ENCODE peak calls at places on chromosomes 6 and 20, in five cellular contexts. O is heart left ventricle, N is prostate gland, L is heart right ventricle, S is left ventricle myocardium inferior. X is an unnamed sample.

GRCh38 chr6:152223622-152224021 is 413.5 kb downstream of the SYNE1 start:
- DNase-seq in O (no peak), N (no peak), L (no peak), S (no peak), X (no peak)

GRCh38 chr20:31551163-31551562 is 36.9 kb downstream of the HM13 start:
- DNase-seq in O (no peak), N (no peak), L (no peak), S (no peak), X (no peak)

GRCh38 chr20:46063151-46063550 is 26.6 kb downstream of the NCOA5 start:
- DNase-seq in O (no peak), N (no peak), L (no peak), S (no peak), X (no peak)

GRCh38 chr20:6185268-6185667 is 62.4 kb upstream of the FERMT1 start:
- DNase-seq in O (no peak), N (no peak), L (no peak), S (no peak), X (no peak)

GRCh38 chr6:113854531-113855499 is 2.3 kb upstream of the MARCKS start:
- DNase-seq in O (peak; percentile 86), N (peak; percentile 71), L (peak; percentile 79), S (peak; percentile 77), X (peak; percentile 51)

GRCh38 chr20:15252289-15252688 is 914.9 kb upstream of the FLRT3 start:
- DNase-seq in O (no peak), N (no peak), L (no peak), S (no peak), X (no peak)

GRCh38 chr6:65399355-65400084 is 307.5 kb downstream of the EYS start:
- DNase-seq in O (no peak), N (no peak), L (no peak), S (no peak), X (no peak)

GRCh38 chr6:28355743-28356665 is 6.3 kb downstream of the ZKSCAN3 start:
- DNase-seq in O (peak; percentile 84), N (peak; percentile 91), L (peak; percentile 63), S (peak; percentile 63), X (peak; percentile 99)

GRCh38 chr6:73800997-73801396 is 105.0 kb downstream of the CD109 start:
- DNase-seq in O (no peak), N (no peak), L (no peak), S (no peak), X (no peak)

GRCh38 chr6:95087394-95088097 is 489.8 kb upstream of the MANEA start:
- DNase-seq in O (no peak), N (no peak), L (no peak), S (no peak), X (no peak)

GRCh38 chr20:58783515-58783914 is 67.2 kb downstream of the GNAS-AS1 start:
- DNase-seq in O (no peak), N (no peak), L (no peak), S (no peak), X (no peak)

GRCh38 chr6:39934060-39934757 is at the start of gene MOCS1:
- DNase-seq in O (peak; percentile 88), N (peak; percentile 59), L (peak; percentile 91), S (peak; percentile 92), X (peak; percentile 82)

GRCh38 chr6:51814418-51814817 is 273.0 kb downstream of the PKHD1 start:
- DNase-seq in O (no peak), N (no peak), L (no peak), S (no peak), X (no peak)

GRCh38 chr6:36280467-36280866 is 10.6 kb downstream of the PNPLA1 start:
- DNase-seq in O (no peak), N (no peak), L (no peak), S (no peak), X (no peak)

GRCh38 chr20:37575884-37576283 is 48.2 kb upstream of the BLCAP start:
- DNase-seq in O (no peak), N (no peak), L (no peak), S (no peak), X (no peak)

GRCh38 chr6:98944598-98945011 is 3.1 kb downstream of the FBXL4 start:
- DNase-seq in O (no peak), N (no peak), L (no peak), S (no peak), X (no peak)

GRCh38 chr6:18138906-18139305 is 16.0 kb downstream of the TPMT start:
- DNase-seq in O (no peak), N (no peak), L (no peak), S (no peak), X (no peak)

GRCh38 chr6:45327956-45328522 is at the start of gene RUNX2:
- DNase-seq in O (no peak), N (no peak), L (no peak), S (no peak), X (no peak)

GRCh38 chr20:33559994-33560393 is 70.1 kb downstream of the CBFA2T2 start:
- DNase-seq in O (no peak), N (no peak), L (no peak), S (no peak), X (no peak)

GRCh38 chr6:21098744-21099143 is 494.8 kb upstream of the SOX4 start:
- DNase-seq in O (no peak), N (no peak), L (no peak), S (no peak), X (no peak)

GRCh38 chr20:22611636-22612035 is 27.3 kb upstream of the FOXA2 start:
- DNase-seq in O (no peak), N (no peak), L (no peak), S (no peak), X (no peak)

GRCh38 chr20:45432294-45432693 is 16.4 kb downstream of the PIGT start:
- DNase-seq in O (no peak), N (no peak), L (no peak), S (no peak), X (no peak)

GRCh38 chr6:47759364-47759763 is 22.5 kb upstream of the OPN5 start:
- DNase-seq in O (no peak), N (no peak), L (no peak), S (no peak), X (no peak)

GRCh38 chr6:158539363-158539762 is 20.5 kb upstream of the TMEM181 start:
- DNase-seq in O (no peak), N (no peak), L (no peak), S (no peak), X (no peak)

GRCh38 chr6:160273196-160273595 is 14.6 kb upstream of the SLC22A2 start:
- DNase-seq in O (no peak), N (no peak), L (no peak), S (no peak), X (no peak)

GRCh38 chr20:49672109-49672681 is 41.5 kb downstream of the B4GALT5 start:
- DNase-seq in O (no peak), N (no peak), L (no peak), S (no peak), X (no peak)

GRCh38 chr20:43065299-43065698 is 124.4 kb downstream of the PTPRT start:
- DNase-seq in O (no peak), N (no peak), L (no peak), S (no peak), X (no peak)

GRCh38 chr6:36695414-36695813 is 2.2 kb upstream of the RAB44 start:
- DNase-seq in O (no peak), N (no peak), L (no peak), S (no peak), X (no peak)

GRCh38 chr6:85516168-85516567 is 66.3 kb downstream of the NT5E start:
- DNase-seq in O (no peak), N (no peak), L (no peak), S (no peak), X (no peak)

GRCh38 chr6:136923116-136923953 is 1.2 kb downstream of the SLC35D3 start:
- DNase-seq in O (no peak), N (no peak), L (no peak), S (no peak), X (no peak)

GRCh38 chr6:27582928-27583725 is 110.2 kb upstream of the ZNF184 start:
- DNase-seq in O (no peak), N (no peak), L (no peak), S (no peak), X (no peak)

GRCh38 chr6:62652692-62653328 is 366.8 kb upstream of the KHDRBS2 start:
- DNase-seq in O (no peak), N (no peak), L (no peak), S (no peak), X (no peak)

GRCh38 chr20:57396212-57396611 is 5.0 kb downstream of the RBM38 start:
- DNase-seq in O (no peak), N (no peak), L (no peak), S (peak; percentile 13), X (no peak)

GRCh38 chr20:57397693-57398108 is 6.5 kb downstream of the RBM38 start:
- DNase-seq in O (no peak), N (no peak), L (no peak), S (peak; percentile 12), X (no peak)

GRCh38 chr20:57398231-57398821 is 7.1 kb downstream of the RBM38 start:
- DNase-seq in O (peak; percentile 64), N (peak; percentile 61), L (peak; percentile 57), S (peak; percentile 42), X (no peak)

GRCh38 chr20:57396638-57397003 is 5.4 kb downstream of the RBM38 start:
- DNase-seq in O (no peak), N (no peak), L (no peak), S (no peak), X (no peak)

GRCh38 chr20:57397004-57397692 is 6.0 kb downstream of the RBM38 start:
- DNase-seq in O (no peak), N (no peak), L (no peak), S (peak; percentile 9), X (no peak)
- H3K4me1 ChIP-seq in O (peaks cover 98% of the 10 kb centered on the region), N (peaks cover 5% of the 10 kb centered on the region), L (peaks cover 97% of the 10 kb centered on the region), S (peaks cover 98% of the 10 kb centered on the region), X (peaks cover 86% of the 10 kb centered on the region)

GRCh38 chr6:130070747-130071146 is 52.4 kb downstream of the L3MBTL3 start:
- DNase-seq in O (no peak), N (no peak), L (no peak), S (no peak), X (no peak)
- H3K4me1 ChIP-seq in O (no peaks in the 10 kb centered on the region), N (no peaks in the 10 kb centered on the region), L (no peaks in the 10 kb centered on the region), S (no peaks in the 10 kb centered on the region), X (peaks cover 8% of the 10 kb centered on the region)

DNA sequence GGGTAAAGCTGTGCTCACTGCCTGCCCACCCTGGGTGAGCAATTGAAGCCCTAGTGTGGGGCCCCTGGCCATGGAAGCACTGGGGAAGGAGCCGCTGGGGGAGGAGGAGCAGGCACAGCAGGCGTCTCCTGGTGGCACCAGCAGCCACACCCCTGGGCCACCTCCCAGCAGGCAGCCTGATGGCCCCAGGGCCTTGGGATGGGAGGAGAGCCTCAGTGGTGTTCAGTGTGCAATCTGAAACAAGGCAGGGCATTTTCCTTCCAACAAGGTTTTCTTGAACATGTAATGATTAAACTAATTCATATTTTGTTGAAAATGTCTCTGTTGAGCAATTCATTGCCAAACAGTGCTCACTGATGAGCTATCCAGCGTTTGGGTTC is 151.0 kb downstream of the ZDHHC14 start:
- DNase-seq in O (no peak), N (no peak), L (no peak), S (no peak), X (no peak)
- H3K4me1 ChIP-seq in O (peaks cover 34% of the 10 kb centered on the region), N (no peaks in the 10 kb centered on the region), L (peaks cover 50% of the 10 kb centered on the region), S (peaks cover 36% of the 10 kb centered on the region), X (no peaks in the 10 kb centered on the region)

DNA sequence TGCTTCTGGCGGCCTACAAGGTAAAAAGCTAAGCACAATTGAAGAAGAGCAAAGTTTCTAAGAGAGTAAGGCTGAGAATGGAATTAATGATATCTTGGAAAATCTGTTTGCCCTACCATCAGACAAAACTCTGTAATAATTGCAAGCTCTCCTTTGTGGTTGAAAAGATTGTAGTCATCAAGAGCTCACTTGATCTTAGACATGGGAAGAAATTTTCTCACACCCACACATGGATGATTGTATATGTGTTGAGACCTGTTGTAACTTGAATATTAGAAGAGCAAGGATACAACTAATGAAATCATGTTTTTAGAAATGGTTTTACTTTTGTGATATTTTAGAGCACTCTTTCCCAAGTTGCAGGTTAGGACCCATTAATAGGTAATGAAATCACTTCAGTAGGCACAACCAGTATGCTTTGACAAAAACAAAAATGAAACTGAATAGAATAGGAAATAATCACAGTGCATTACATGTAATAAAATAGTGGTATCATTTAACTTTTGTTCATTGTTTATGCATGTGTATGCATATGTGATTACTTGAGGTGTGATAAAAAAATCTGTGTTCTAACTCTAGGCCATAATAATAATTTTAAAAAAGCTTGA is 14.0 kb downstream of the DCBLD1 start:
- DNase-seq in O (no peak), N (no peak), L (no peak), S (no peak), X (no peak)
- H3K4me1 ChIP-seq in O (peaks cover 12% of the 10 kb centered on the region), N (no peaks in the 10 kb centered on the region), L (peaks cover 58% of the 10 kb centered on the region), S (peaks cover 46% of the 10 kb centered on the region), X (peaks cover 18% of the 10 kb centered on the region)

X was measured in tibial nerve.